ENCODE peak calls at places on chromosome 5, in four cellular contexts. One of them, this sample, is unnamed. For H3K36me3, the result is how much of the 10 kb centered on the place peaks cover.

GRCh38 chr5:34452170-34452828 is 203.8 kb upstream of the RAI14 start:
- DNase-seq in SJSA1: no peak
- DNase-seq in pancreas: no peak
- DNase-seq in BJ: no peak
- DNase-seq in this sample: no peak

GRCh38 chr5:159031513-159031912 is 68.2 kb downstream of the EBF1 start:
- DNase-seq in BJ: no peak
- DNase-seq in pancreas: no peak
- DNase-seq in SJSA1: peak
- DNase-seq in this sample: no peak

GRCh38 chr5:156474251-156474650 is 147.3 kb downstream of the SGCD start:
- DNase-seq in SJSA1: no peak
- DNase-seq in pancreas: no peak
- DNase-seq in BJ: no peak
- DNase-seq in this sample: no peak

GRCh38 chr5:11046160-11046559 is 285.1 kb upstream of the DAP start:
- DNase-seq in BJ: no peak
- DNase-seq in pancreas: no peak
- DNase-seq in SJSA1: no peak
- DNase-seq in this sample: no peak

GRCh38 chr5:10455273-10455670 is 13.6 kb downstream of the ROPN1L start:
- DNase-seq in pancreas: no peak
- DNase-seq in BJ: no peak
- DNase-seq in SJSA1: no peak
- DNase-seq in this sample: no peak

GRCh38 chr5:126454081-126454480 is 30.9 kb downstream of the GRAMD2B start:
- DNase-seq in BJ: no peak
- DNase-seq in SJSA1: no peak
- DNase-seq in pancreas: no peak
- DNase-seq in this sample: no peak

GRCh38 chr5:122118356-122118948 is 10.9 kb upstream of the ZNF474 start:
- DNase-seq in pancreas: no peak
- DNase-seq in SJSA1: no peak
- DNase-seq in BJ: no peak
- DNase-seq in this sample: no peak

GRCh38 chr5:144141581-144141980 is 28.9 kb downstream of the YIPF5 start:
- DNase-seq in pancreas: no peak
- DNase-seq in SJSA1: no peak
- DNase-seq in BJ: no peak
- DNase-seq in this sample: no peak

GRCh38 chr5:82793808-82794419 is 283.3 kb downstream of the TMEM167A start:
- DNase-seq in BJ: no peak
- DNase-seq in SJSA1: peak
- DNase-seq in pancreas: no peak
- DNase-seq in this sample: no peak

GRCh38 chr5:60077292-60077691 is 183.8 kb upstream of the PDE4D start:
- DNase-seq in BJ: no peak
- DNase-seq in pancreas: no peak
- DNase-seq in SJSA1: no peak
- DNase-seq in this sample: no peak

GRCh38 chr5:124956471-124957029 is 210.1 kb upstream of the ZNF608 start:
- DNase-seq in pancreas: no peak
- DNase-seq in SJSA1: no peak
- DNase-seq in BJ: no peak
- DNase-seq in this sample: no peak

GRCh38 chr5:158261669-158262367 is 402.9 kb upstream of the CLINT1 start:
- DNase-seq in BJ: no peak
- DNase-seq in SJSA1: no peak
- DNase-seq in pancreas: no peak
- DNase-seq in this sample: no peak

GRCh38 chr5:31587546-31587945 is 51.4 kb upstream of the PDZD2 start:
- DNase-seq in BJ: no peak
- DNase-seq in pancreas: no peak
- DNase-seq in SJSA1: no peak
- DNase-seq in this sample: no peak

GRCh38 chr5:11062379-11062778 is 301.3 kb upstream of the DAP start:
- DNase-seq in BJ: no peak
- DNase-seq in SJSA1: peak
- DNase-seq in pancreas: no peak
- DNase-seq in this sample: no peak

GRCh38 chr5:89573336-89573735 is 690.4 kb upstream of the MEF2C start:
- DNase-seq in SJSA1: no peak
- DNase-seq in pancreas: no peak
- DNase-seq in BJ: no peak
- DNase-seq in this sample: no peak

GRCh38 chr5:152427691-152428090 is 22.6 kb upstream of the NMUR2 start:
- DNase-seq in pancreas: no peak
- DNase-seq in BJ: no peak
- DNase-seq in SJSA1: no peak
- DNase-seq in this sample: no peak

GRCh38 chr5:143495124-143495523 is 91.6 kb upstream of the NR3C1 start:
- DNase-seq in pancreas: no peak
- DNase-seq in SJSA1: no peak
- DNase-seq in BJ: no peak
- DNase-seq in this sample: no peak

GRCh38 chr5:124172389-124173003 is 573.9 kb downstream of the ZNF608 start:
- DNase-seq in BJ: no peak
- DNase-seq in SJSA1: no peak
- DNase-seq in pancreas: no peak
- DNase-seq in this sample: no peak

GRCh38 chr5:115246361-115246991 is 16.2 kb downstream of the PGGT1B start:
- DNase-seq in SJSA1: peak
- DNase-seq in pancreas: no peak
- DNase-seq in BJ: no peak
- DNase-seq in this sample: no peak

GRCh38 chr5:151757233-151758140 is 944 bp downstream of the ATOX1 start:
- DNase-seq in BJ: no peak
- DNase-seq in SJSA1: no peak
- DNase-seq in pancreas: no peak
- DNase-seq in this sample: no peak

GRCh38 chr5:90985341-90985740 is 397.8 kb downstream of the ARRDC3 start:
- DNase-seq in SJSA1: no peak
- DNase-seq in BJ: no peak
- DNase-seq in pancreas: no peak
- DNase-seq in this sample: no peak

GRCh38 chr5:132420706-132421272 is 51.3 kb downstream of the SLC22A5 start:
- DNase-seq in pancreas: no peak
- DNase-seq in BJ: no peak
- DNase-seq in SJSA1: no peak
- DNase-seq in this sample: no peak

GRCh38 chr5:166102947-166103346 is 2188.5 kb upstream of the WWC1 start:
- DNase-seq in SJSA1: no peak
- DNase-seq in BJ: no peak
- DNase-seq in pancreas: no peak
- DNase-seq in this sample: no peak

GRCh38 chr5:42680035-42680434 is 76.6 kb upstream of the CCDC152 start:
- DNase-seq in SJSA1: no peak
- DNase-seq in pancreas: no peak
- DNase-seq in BJ: no peak
- DNase-seq in this sample: no peak

GRCh38 chr5:142794527-142794926 is 24.4 kb downstream of the ARHGAP26 start:
- DNase-seq in SJSA1: no peak
- DNase-seq in pancreas: no peak
- DNase-seq in BJ: no peak
- DNase-seq in this sample: no peak

GRCh38 chr5:16037121-16037520 is 142.5 kb downstream of the MARCHF11 start:
- DNase-seq in pancreas: no peak
- DNase-seq in SJSA1: no peak
- DNase-seq in BJ: no peak
- DNase-seq in this sample: no peak

GRCh38 chr5:129199308-129199707 is 104.8 kb downstream of the ISOC1 start:
- DNase-seq in SJSA1: no peak
- DNase-seq in BJ: no peak
- DNase-seq in pancreas: no peak
- DNase-seq in this sample: no peak

GRCh38 chr5:425714-426113 is 17.3 kb upstream of the EXOC3 start:
- DNase-seq in pancreas: no peak
- DNase-seq in BJ: no peak
- DNase-seq in SJSA1: no peak
- DNase-seq in this sample: no peak

GRCh38 chr5:1654786-1655495 is 131.2 kb upstream of the LPCAT1 start:
- DNase-seq in pancreas: peak
- DNase-seq in SJSA1: no peak
- DNase-seq in BJ: no peak
- DNase-seq in this sample: no peak

GRCh38 chr5:1655496-1656270 is 131.9 kb upstream of the LPCAT1 start:
- DNase-seq in SJSA1: no peak
- DNase-seq in BJ: no peak
- DNase-seq in pancreas: no peak
- DNase-seq in this sample: no peak

GRCh38 chr5:1651250-1651649 is 127.5 kb upstream of the LPCAT1 start:
- DNase-seq in pancreas: no peak
- DNase-seq in SJSA1: no peak
- DNase-seq in BJ: no peak
- DNase-seq in this sample: no peak

GRCh38 chr5:1651971-1652872 is 128.5 kb upstream of the LPCAT1 start:
- DNase-seq in SJSA1: no peak
- DNase-seq in BJ: no peak
- DNase-seq in pancreas: peak
- DNase-seq in this sample: no peak

DNA sequence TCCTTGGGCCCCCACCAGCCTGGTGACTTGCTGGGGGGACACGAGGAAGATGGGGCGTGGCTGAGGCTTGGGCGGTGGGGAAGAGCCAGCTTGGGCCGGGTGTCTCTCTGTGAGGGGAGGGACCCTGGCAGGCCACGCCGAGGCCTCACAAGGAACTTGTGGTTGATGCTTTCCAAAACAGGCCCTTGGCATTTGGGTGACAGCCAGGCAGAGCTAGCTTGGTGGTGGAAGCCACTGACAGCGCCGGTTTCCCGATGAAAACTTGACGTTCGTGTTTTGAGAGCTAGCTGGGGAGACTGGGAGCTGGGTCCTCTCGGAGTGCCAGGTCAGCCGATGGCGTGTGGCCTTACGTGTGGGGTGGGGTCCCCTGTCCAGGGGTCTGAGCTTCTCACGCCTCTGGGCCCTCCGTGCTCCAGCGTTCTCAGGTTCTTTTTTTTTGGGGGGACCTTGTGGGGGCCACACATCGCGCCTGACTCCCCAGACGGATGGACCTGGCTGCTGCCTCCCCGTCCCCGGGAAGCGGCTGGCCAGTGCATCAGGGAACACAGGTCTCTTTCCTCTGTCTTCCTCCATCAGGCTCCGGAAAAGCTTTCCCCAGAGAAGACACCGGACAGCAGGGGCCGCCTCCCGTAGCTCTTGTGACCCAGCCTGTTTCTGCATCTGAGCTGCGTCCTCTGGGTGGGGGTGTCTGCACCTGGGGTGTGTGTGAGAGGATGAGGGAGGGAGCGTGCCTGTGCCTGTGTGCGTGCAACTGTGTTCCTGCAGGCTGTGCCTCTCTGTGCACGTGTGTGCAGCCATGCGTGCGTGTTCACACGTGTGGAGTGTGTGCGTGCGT is 129.3 kb upstream of the LPCAT1 start:
- DNase-seq in pancreas: no peak
- DNase-seq in SJSA1: no peak
- DNase-seq in BJ: no peak
- DNase-seq in this sample: no peak
- H3K4me3 ChIP-seq in pancreas: no peak
- H3K4me3 ChIP-seq in SJSA1: no peak
- H3K4me3 ChIP-seq in BJ: no peak
- H3K4me3 ChIP-seq in this sample: no peak

DNA sequence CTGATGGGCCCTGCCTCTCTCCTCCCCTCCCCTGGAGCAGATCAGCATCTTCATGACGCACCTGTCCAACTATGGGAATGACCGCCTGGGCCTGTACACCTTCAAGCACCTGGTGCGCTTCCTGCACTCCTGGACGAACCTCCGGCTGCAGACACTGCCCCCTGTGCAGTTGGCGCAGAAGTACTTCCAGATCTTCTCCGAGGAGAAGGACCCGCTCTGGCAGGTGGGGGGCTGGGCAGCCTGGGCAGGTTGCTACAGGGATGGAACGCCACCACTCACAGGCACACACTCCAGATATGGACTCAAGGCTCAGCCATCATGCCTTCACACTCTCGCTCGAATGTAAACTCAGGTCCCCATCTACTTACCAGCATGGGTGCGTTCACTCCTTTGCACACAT is 32.1 kb downstream of the NDST1 start:
- DNase-seq in pancreas: no peak
- DNase-seq in BJ: no peak
- DNase-seq in SJSA1: no peak
- DNase-seq in this sample: no peak
- H3K36me3 ChIP-seq in pancreas: under half
- H3K36me3 ChIP-seq in BJ: under half
- H3K36me3 ChIP-seq in SJSA1: half or more
- H3K36me3 ChIP-seq in this sample: under half

GRCh38 chr5:172311026-172311425 is 27.5 kb upstream of the UBTD2 start:
- DNase-seq in pancreas: no peak
- DNase-seq in BJ: no peak
- DNase-seq in SJSA1: no peak
- DNase-seq in this sample: no peak

GRCh38 chr5:172312286-172312685 is 28.7 kb upstream of the UBTD2 start:
- DNase-seq in pancreas: no peak
- DNase-seq in BJ: peak
- DNase-seq in SJSA1: no peak
- DNase-seq in this sample: no peak

GRCh38 chr5:172313877-172314276 is 30.3 kb upstream of the UBTD2 start:
- DNase-seq in SJSA1: no peak
- DNase-seq in pancreas: no peak
- DNase-seq in BJ: no peak
- DNase-seq in this sample: no peak

GRCh38 chr5:172315599-172316531 is 32.3 kb upstream of the UBTD2 start:
- DNase-seq in SJSA1: no peak
- DNase-seq in pancreas: no peak
- DNase-seq in BJ: no peak
- DNase-seq in this sample: no peak

DNA sequence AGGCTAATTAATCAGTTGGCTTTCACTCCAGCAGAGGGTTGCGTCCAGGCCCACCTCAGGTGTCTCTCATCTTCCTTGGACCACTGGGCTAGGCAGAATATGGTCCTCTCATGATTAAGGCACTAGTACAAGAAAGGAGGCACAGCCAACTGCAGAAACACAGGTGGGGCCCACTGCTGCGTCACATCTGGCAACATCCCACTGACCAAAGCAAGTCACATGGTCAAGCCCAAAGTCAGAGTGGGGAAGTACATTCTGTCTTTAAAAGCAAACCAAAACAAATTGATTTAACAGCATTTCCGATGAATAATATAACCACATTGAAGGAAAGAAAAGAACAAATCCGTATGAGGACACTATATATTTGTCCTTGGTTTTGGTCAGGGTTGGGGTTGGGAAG is 28.0 kb upstream of the UBTD2 start:
- DNase-seq in SJSA1: no peak
- DNase-seq in BJ: no peak
- DNase-seq in pancreas: no peak
- DNase-seq in this sample: no peak
- H3K4me3 ChIP-seq in SJSA1: no peak
- H3K4me3 ChIP-seq in BJ: no peak
- H3K4me3 ChIP-seq in pancreas: no peak
- H3K4me3 ChIP-seq in this sample: no peak

DNA sequence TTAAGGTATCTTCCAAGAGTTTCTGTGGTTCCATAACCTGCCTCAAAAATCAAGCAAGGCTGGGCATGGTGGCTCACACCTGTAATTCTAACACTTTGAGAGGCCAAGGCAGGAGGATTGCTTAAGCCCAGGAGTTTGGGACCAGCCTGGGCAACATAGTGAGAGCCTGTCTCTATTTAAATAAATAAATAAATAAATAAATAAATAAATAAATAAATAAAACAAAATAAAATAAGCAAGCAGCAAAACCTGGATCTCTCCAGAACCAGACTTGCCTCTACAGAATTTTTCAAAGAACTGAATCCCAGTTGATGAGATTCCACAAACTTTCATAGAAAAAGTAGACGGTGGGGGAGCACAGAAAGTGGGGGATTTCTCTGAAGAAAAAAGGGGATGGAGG is 12.3 kb downstream of the SERINC5 start:
- DNase-seq in BJ: no peak
- DNase-seq in pancreas: no peak
- DNase-seq in SJSA1: no peak
- DNase-seq in this sample: no peak
- H3K36me3 ChIP-seq in BJ: under half
- H3K36me3 ChIP-seq in pancreas: under half
- H3K36me3 ChIP-seq in SJSA1: under half
- H3K36me3 ChIP-seq in this sample: under half